ENCODE peak calls at places on chromosome 1, in four cellular contexts. I is caudate nucleus; Z is activated naive CD4-positive, alpha-beta T cell; H is amygdala. J is an unnamed sample.

GRCh38 chr1:152481869-152482664 is 28.5 kb upstream of the LCE5A start:
- DNase-seq in Z (no peak), H (no peak), I (no peak), J (no peak)

GRCh38 chr1:30808067-30808662 is 50.6 kb upstream of the LAPTM5 start:
- DNase-seq in Z (no peak), H (no peak), I (no peak), J (no peak)

GRCh38 chr1:2624735-2625300 is 8.0 kb downstream of the MMEL1 start:
- DNase-seq in I (no peak), Z (no peak), H (no peak), J (no peak)

GRCh38 chr1:116825735-116826438 is 71.7 kb downstream of the CD2 start:
- DNase-seq in H (no peak), Z (no peak), I (no peak), J (no peak)

GRCh38 chr1:209590405-209590804 is 6.9 kb downstream of the CAMK1G start:
- DNase-seq in I (no peak), H (peak; percentile 35), Z (no peak), J (no peak)

GRCh38 chr1:17194981-17195528 is 9.9 kb upstream of the PADI1 start:
- DNase-seq in Z (no peak), H (no peak), I (no peak), J (no peak)

GRCh38 chr1:230858236-230858820 is 10.0 kb downstream of the C1orf198 start:
- DNase-seq in H (no peak), Z (no peak), I (no peak), J (no peak)

GRCh38 chr1:60746278-60746761 is 336.0 kb upstream of the NFIA start:
- DNase-seq in I (no peak), Z (no peak), H (peak; percentile 53), J (no peak)

GRCh38 chr1:174217248-174217647 is 57.9 kb downstream of the RABGAP1L start:
- DNase-seq in Z (no peak), H (no peak), I (no peak), J (no peak)

GRCh38 chr1:54129858-54130257 is 22.9 kb downstream of the CDCP2 start:
- DNase-seq in H (no peak), I (no peak), Z (no peak), J (no peak)

GRCh38 chr1:154940213-154940879 is 3.8 kb upstream of the PMVK start:
- DNase-seq in H (no peak), Z (no peak), I (no peak), J (no peak)

GRCh38 chr1:205477759-205478247 is 22.0 kb upstream of the BLACAT1 start:
- DNase-seq in Z (no peak), I (no peak), H (no peak), J (no peak)

GRCh38 chr1:241702436-241702835 is 50.4 kb downstream of the WDR64 start:
- DNase-seq in I (no peak), H (no peak), Z (no peak), J (no peak)

GRCh38 chr1:233668146-233668724 is 54.3 kb downstream of the KCNK1 start:
- DNase-seq in I (no peak), H (no peak), Z (no peak), J (no peak)

GRCh38 chr1:85554630-85555327 is 25.8 kb upstream of the CCN1 start:
- DNase-seq in Z (no peak), I (no peak), H (no peak), J (no peak)

GRCh38 chr1:235648407-235648907 is 1.1 kb downstream of the GNG4 start:
- DNase-seq in H (no peak), I (no peak), Z (no peak), J (no peak)

GRCh38 chr1:63828322-63829044 is 54.7 kb downstream of the ROR1 start:
- DNase-seq in Z (no peak), I (no peak), H (no peak), J (no peak)

GRCh38 chr1:211323156-211324063 is 3.2 kb upstream of the TRAF5 start:
- DNase-seq in H (no peak), I (no peak), Z (no peak), J (peak; percentile 77)

J was measured in tibial nerve.